ENCODE peak calls at places on chromosome X, in four cellular contexts. One of them, this sample, is unnamed.

GRCh38 chrX:68049466-68049865 is 383.8 kb downstream of the OPHN1 start:
- DNase-seq in ecto neural progenitor cell: no peak
- DNase-seq in hypothalamus: no peak
- DNase-seq in H9: no peak
- DNase-seq in this sample: no peak

GRCh38 chrX:5991393-5991792 is 237.3 kb downstream of the NLGN4X start:
- DNase-seq in ecto neural progenitor cell: no peak
- DNase-seq in hypothalamus: no peak
- DNase-seq in H9: no peak
- DNase-seq in this sample: no peak

GRCh38 chrX:19121898-19122640 is at the start of gene ADGRG2:
- DNase-seq in ecto neural progenitor cell: peak; percentile 56
- DNase-seq in hypothalamus: no peak
- DNase-seq in H9: peak; percentile 37
- DNase-seq in this sample: peak; percentile 39

GRCh38 chrX:2521927-2522386 is 21.2 kb upstream of the DHRSX start:
- DNase-seq in ecto neural progenitor cell: no peak
- DNase-seq in hypothalamus: no peak
- DNase-seq in H9: no peak
- DNase-seq in this sample: no peak

GRCh38 chrX:2342878-2343277 is 157.9 kb downstream of the DHRSX start:
- DNase-seq in ecto neural progenitor cell: no peak
- DNase-seq in hypothalamus: no peak
- DNase-seq in H9: no peak
- DNase-seq in this sample: no peak

GRCh38 chrX:41419082-41419481 is 28.1 kb upstream of the NYX start:
- DNase-seq in ecto neural progenitor cell: no peak
- DNase-seq in hypothalamus: no peak
- DNase-seq in H9: no peak
- DNase-seq in this sample: no peak

GRCh38 chrX:110915120-110915519 is 119.5 kb upstream of the CHRDL1 start:
- DNase-seq in ecto neural progenitor cell: no peak
- DNase-seq in hypothalamus: no peak
- DNase-seq in H9: no peak
- DNase-seq in this sample: no peak

GRCh38 chrX:136210806-136211205 is 40.4 kb downstream of the MAP7D3 start:
- DNase-seq in ecto neural progenitor cell: no peak
- DNase-seq in hypothalamus: no peak
- DNase-seq in H9: no peak
- DNase-seq in this sample: no peak

GRCh38 chrX:9885150-9885549 is 82.0 kb upstream of the CLDN34 start:
- DNase-seq in ecto neural progenitor cell: peak; percentile 62
- DNase-seq in hypothalamus: peak; percentile 47
- DNase-seq in H9: peak; percentile 69
- DNase-seq in this sample: peak; percentile 76

GRCh38 chrX:16892504-16893362 is 22.6 kb upstream of the RBBP7 start:
- DNase-seq in ecto neural progenitor cell: peak; percentile 82
- DNase-seq in hypothalamus: peak; percentile 35
- DNase-seq in H9: peak; percentile 92
- DNase-seq in this sample: peak; percentile 58

GRCh38 chrX:18422886-18423285 is 2.5 kb upstream of the CDKL5 start:
- DNase-seq in ecto neural progenitor cell: no peak
- DNase-seq in hypothalamus: no peak
- DNase-seq in H9: no peak
- DNase-seq in this sample: no peak

GRCh38 chrX:253451-254297 is 27.5 kb upstream of the PLCXD1 start:
- DNase-seq in ecto neural progenitor cell: no peak
- DNase-seq in hypothalamus: no peak
- DNase-seq in H9: no peak
- DNase-seq in this sample: no peak

GRCh38 chrX:55908685-55909212 is 191.2 kb downstream of the RRAGB start:
- DNase-seq in ecto neural progenitor cell: peak; percentile 45
- DNase-seq in hypothalamus: no peak
- DNase-seq in H9: peak; percentile 34
- DNase-seq in this sample: peak; percentile 26

GRCh38 chrX:17968367-17968766 is 107.3 kb upstream of the RAI2 start:
- DNase-seq in ecto neural progenitor cell: no peak
- DNase-seq in hypothalamus: no peak
- DNase-seq in H9: no peak
- DNase-seq in this sample: no peak

GRCh38 chrX:10781847-10782530 is 161.6 kb upstream of the MID1 start:
- DNase-seq in ecto neural progenitor cell: no peak
- DNase-seq in hypothalamus: no peak
- DNase-seq in H9: no peak
- DNase-seq in this sample: no peak

GRCh38 chrX:135516376-135516775 is 4.1 kb upstream of the INTS6L start:
- DNase-seq in ecto neural progenitor cell: no peak
- DNase-seq in hypothalamus: no peak
- DNase-seq in H9: peak; percentile 55
- DNase-seq in this sample: no peak

GRCh38 chrX:140177821-140178220 is 212.5 kb upstream of the CXorf66 start:
- DNase-seq in ecto neural progenitor cell: no peak
- DNase-seq in hypothalamus: no peak
- DNase-seq in H9: no peak
- DNase-seq in this sample: no peak

GRCh38 chrX:41655101-41655500 is 33.7 kb upstream of the GPR34 start:
- DNase-seq in ecto neural progenitor cell: no peak
- DNase-seq in hypothalamus: no peak
- DNase-seq in H9: no peak
- DNase-seq in this sample: no peak

GRCh38 chrX:37686348-37686736 is 751 bp downstream of the XK start:
- DNase-seq in ecto neural progenitor cell: no peak
- DNase-seq in hypothalamus: no peak
- DNase-seq in H9: no peak
- DNase-seq in this sample: no peak

GRCh38 chrX:104435249-104435648 is 130.8 kb upstream of the IL1RAPL2 start:
- DNase-seq in ecto neural progenitor cell: no peak
- DNase-seq in hypothalamus: no peak
- DNase-seq in H9: no peak
- DNase-seq in this sample: no peak

GRCh38 chrX:11665144-11666040 is at the start of gene ARHGAP6:
- DNase-seq in ecto neural progenitor cell: peak; percentile 70
- DNase-seq in hypothalamus: no peak
- DNase-seq in H9: peak; percentile 62
- DNase-seq in this sample: peak; percentile 51

GRCh38 chrX:48649109-48649508 is 34.5 kb upstream of the WAS start:
- DNase-seq in ecto neural progenitor cell: no peak
- DNase-seq in hypothalamus: no peak
- DNase-seq in H9: no peak
- DNase-seq in this sample: no peak

GRCh38 chrX:12580548-12580947 is 210.7 kb upstream of the PRPS2 start:
- DNase-seq in ecto neural progenitor cell: no peak
- DNase-seq in hypothalamus: no peak
- DNase-seq in H9: no peak
- DNase-seq in this sample: no peak

GRCh38 chrX:70009049-70009448 is 40.7 kb downstream of the AWAT2 start:
- DNase-seq in ecto neural progenitor cell: no peak
- DNase-seq in hypothalamus: no peak
- DNase-seq in H9: no peak
- DNase-seq in this sample: no peak

GRCh38 chrX:16882702-16883486 is 12.7 kb upstream of the RBBP7 start:
- DNase-seq in ecto neural progenitor cell: peak; percentile 74
- DNase-seq in hypothalamus: peak; percentile 26
- DNase-seq in H9: peak; percentile 79
- DNase-seq in this sample: peak; percentile 73

GRCh38 chrX:80513620-80514019 is 93.4 kb downstream of the TENT5D start:
- DNase-seq in ecto neural progenitor cell: no peak
- DNase-seq in hypothalamus: no peak
- DNase-seq in H9: no peak
- DNase-seq in this sample: no peak

GRCh38 chrX:134836497-134836968 is 154.3 kb upstream of the SMIM10 start:
- DNase-seq in ecto neural progenitor cell: no peak
- DNase-seq in hypothalamus: no peak
- DNase-seq in H9: no peak
- DNase-seq in this sample: no peak

GRCh38 chrX:10447577-10448214 is 172.7 kb downstream of the MID1 start:
- DNase-seq in ecto neural progenitor cell: no peak
- DNase-seq in hypothalamus: no peak
- DNase-seq in H9: no peak
- DNase-seq in this sample: no peak

GRCh38 chrX:63746715-63747114 is 38.3 kb downstream of the ARHGEF9 start:
- DNase-seq in ecto neural progenitor cell: no peak
- DNase-seq in hypothalamus: no peak
- DNase-seq in H9: no peak
- DNase-seq in this sample: no peak

GRCh38 chrX:39921838-39922237 is 175.9 kb downstream of the BCOR start:
- DNase-seq in ecto neural progenitor cell: no peak
- DNase-seq in hypothalamus: no peak
- DNase-seq in H9: no peak
- DNase-seq in this sample: no peak

GRCh38 chrX:55340896-55341433 is 76.2 kb upstream of the PAGE3 start:
- DNase-seq in ecto neural progenitor cell: no peak
- DNase-seq in hypothalamus: no peak
- DNase-seq in H9: no peak
- DNase-seq in this sample: no peak

GRCh38 chrX:135327299-135327698 is 18.0 kb downstream of the ETDC start:
- DNase-seq in ecto neural progenitor cell: no peak
- DNase-seq in hypothalamus: no peak
- DNase-seq in H9: no peak
- DNase-seq in this sample: no peak

GRCh38 chrX:9952313-9952712 is 14.8 kb upstream of the CLDN34 start:
- DNase-seq in ecto neural progenitor cell: no peak
- DNase-seq in hypothalamus: no peak
- DNase-seq in H9: no peak
- DNase-seq in this sample: no peak

GRCh38 chrX:10988653-10989052 is 122.5 kb upstream of the HCCS start:
- DNase-seq in ecto neural progenitor cell: no peak
- DNase-seq in hypothalamus: no peak
- DNase-seq in H9: no peak
- DNase-seq in this sample: no peak

GRCh38 chrX:70476934-70477733 is 32.5 kb downstream of the DLG3 start:
- DNase-seq in ecto neural progenitor cell: no peak
- DNase-seq in hypothalamus: no peak
- DNase-seq in H9: peak; percentile 68
- DNase-seq in this sample: peak; percentile 27

GRCh38 chrX:119942831-119943184 is 743 bp downstream of the NKAP start:
- DNase-seq in ecto neural progenitor cell: no peak
- DNase-seq in hypothalamus: no peak
- DNase-seq in H9: no peak
- DNase-seq in this sample: no peak

GRCh38 chrX:39654183-39654925 is 443.4 kb downstream of the BCOR start:
- DNase-seq in ecto neural progenitor cell: peak; percentile 58
- DNase-seq in hypothalamus: no peak
- DNase-seq in H9: peak; percentile 49
- DNase-seq in this sample: no peak

GRCh38 chrX:119118780-119119395 is 8.7 kb downstream of the KIAA1210 start:
- DNase-seq in ecto neural progenitor cell: peak; percentile 60
- DNase-seq in hypothalamus: peak; percentile 3
- DNase-seq in H9: peak; percentile 59
- DNase-seq in this sample: peak; percentile 74